ENCODE peak calls at places on chromosomes 11 and 22, in nine cellular contexts. P, G, B, N, X, R, V, Q and A are unnamed samples.

GRCh38 chr11:43988040-43988793 is 45.8 kb downstream of the C11orf96 start:
- DNase-seq in P (no peak), G (no peak), B (no peak), N (no peak), X (no peak), R (no peak), V (no peak), Q (no peak), A (no peak)

GRCh38 chr22:43230571-43230970 is 43.6 kb upstream of the TTLL12 start:
- DNase-seq in P (no peak), G (no peak), B (no peak), N (no peak), X (no peak), R (no peak), V (no peak), Q (no peak), A (no peak)

GRCh38 chr11:57662893-57663292 is 5.0 kb upstream of the ZDHHC5 start:
- DNase-seq in P (no peak), G (no peak), B (no peak), N (no peak), X (no peak), R (no peak), V (no peak), Q (no peak), A (no peak)

GRCh38 chr11:38006466-38006865 is 1408.4 kb upstream of the RAG2 start:
- DNase-seq in P (no peak), G (no peak), B (no peak), N (no peak), X (no peak), R (no peak), V (no peak), Q (no peak), A (no peak)

GRCh38 chr22:46517255-46517761 is 20.1 kb downstream of the CELSR1 start:
- DNase-seq in P (no peak), G (no peak), B (no peak), N (no peak), X (no peak), R (no peak), V (no peak), Q (peak; percentile 48), A (no peak)

GRCh38 chr11:103528596-103528995 is 419.4 kb downstream of the DYNC2H1 start:
- DNase-seq in P (no peak), G (no peak), B (no peak), N (no peak), X (no peak), R (no peak), V (no peak), Q (no peak), A (no peak)

GRCh38 chr11:2277933-2278523 is 7.6 kb upstream of the ASCL2 start:
- DNase-seq in P (no peak), G (no peak), B (no peak), N (peak; percentile 39), X (no peak), R (no peak), V (no peak), Q (no peak), A (no peak)

GRCh38 chr22:33625959-33626358 is 294.3 kb downstream of the LARGE1 start:
- DNase-seq in P (no peak), G (no peak), B (no peak), N (no peak), X (no peak), R (no peak), V (no peak), Q (no peak), A (no peak)

GRCh38 chr11:117970400-117971024 is 15.7 kb upstream of the IL10RA start:
- DNase-seq in P (no peak), G (no peak), B (peak; percentile 56), N (no peak), X (no peak), R (no peak), V (no peak), Q (no peak), A (no peak)

GRCh38 chr22:44109417-44109816 is 71.3 kb upstream of the PARVG start:
- DNase-seq in P (no peak), G (no peak), B (peak; percentile 23), N (no peak), X (no peak), R (no peak), V (peak; percentile 3), Q (no peak), A (no peak)

GRCh38 chr11:119509277-119509841 is 86.4 kb upstream of the THY1 start:
- DNase-seq in P (no peak), G (no peak), B (no peak), N (no peak), X (no peak), R (no peak), V (no peak), Q (no peak), A (no peak)

GRCh38 chr11:62930157-62930556 is 9.0 kb upstream of the CHRM1 start:
- DNase-seq in P (no peak), G (no peak), B (peak; percentile 48), N (peak; percentile 22), X (no peak), R (no peak), V (no peak), Q (no peak), A (no peak)

GRCh38 chr11:117495357-117495756 is 167.7 kb downstream of the CEP164 start:
- DNase-seq in P (no peak), G (no peak), B (no peak), N (no peak), X (no peak), R (no peak), V (no peak), Q (no peak), A (no peak)

GRCh38 chr11:2762451-2762850 is 62.7 kb upstream of the KCNQ1OT1 start:
- DNase-seq in P (no peak), G (peak; percentile 7), B (no peak), N (no peak), X (no peak), R (no peak), V (no peak), Q (no peak), A (no peak)

GRCh38 chr11:80613630-80614029 is 1172.8 kb upstream of the TENM4 start:
- DNase-seq in P (no peak), G (no peak), B (no peak), N (no peak), X (no peak), R (no peak), V (no peak), Q (no peak), A (no peak)

GRCh38 chr11:57568330-57568766 is 876 bp upstream of the UBE2L6 start:
- DNase-seq in P (peak; percentile 49), G (peak; percentile 82), B (no peak), N (peak; percentile 83), X (no peak), R (peak; percentile 33), V (peak; percentile 93), Q (no peak), A (peak; percentile 91)

GRCh38 chr11:2796508-2797180 is 88.9 kb downstream of the CDKN1C start:
- DNase-seq in P (no peak), G (no peak), B (peak; percentile 17), N (peak; percentile 20), X (no peak), R (no peak), V (peak; percentile 30), Q (peak; percentile 31), A (peak; percentile 1)

GRCh38 chr11:36009469-36009868 is 65.6 kb downstream of the LDLRAD3 start:
- DNase-seq in P (no peak), G (no peak), B (no peak), N (no peak), X (no peak), R (no peak), V (no peak), Q (no peak), A (no peak)

GRCh38 chr11:117427356-117427874 is 99.8 kb downstream of the CEP164 start:
- DNase-seq in P (no peak), G (peak; percentile 17), B (no peak), N (no peak), X (no peak), R (no peak), V (no peak), Q (no peak), A (no peak)

GRCh38 chr11:9893474-9893873 is 229.6 kb downstream of the SWAP70 start:
- DNase-seq in P (no peak), G (no peak), B (no peak), N (peak; percentile 40), X (no peak), R (no peak), V (no peak), Q (no peak), A (no peak)

GRCh38 chr11:102225689-102226562 is 91.4 kb upstream of the BIRC3 start:
- DNase-seq in P (peak; percentile 28), G (no peak), B (no peak), N (no peak), X (no peak), R (peak; percentile 74), V (no peak), Q (no peak), A (no peak)
- H3K27ac ChIP-seq in P (no peak overlapping the region), G (no peak overlapping the region), B (no peak overlapping the region), N (no peak overlapping the region), X (no peak overlapping the region), R (peak overlapping the region; percentile 68), V (no peak overlapping the region), Q (no peak overlapping the region), A (no peak overlapping the region)

DNA sequence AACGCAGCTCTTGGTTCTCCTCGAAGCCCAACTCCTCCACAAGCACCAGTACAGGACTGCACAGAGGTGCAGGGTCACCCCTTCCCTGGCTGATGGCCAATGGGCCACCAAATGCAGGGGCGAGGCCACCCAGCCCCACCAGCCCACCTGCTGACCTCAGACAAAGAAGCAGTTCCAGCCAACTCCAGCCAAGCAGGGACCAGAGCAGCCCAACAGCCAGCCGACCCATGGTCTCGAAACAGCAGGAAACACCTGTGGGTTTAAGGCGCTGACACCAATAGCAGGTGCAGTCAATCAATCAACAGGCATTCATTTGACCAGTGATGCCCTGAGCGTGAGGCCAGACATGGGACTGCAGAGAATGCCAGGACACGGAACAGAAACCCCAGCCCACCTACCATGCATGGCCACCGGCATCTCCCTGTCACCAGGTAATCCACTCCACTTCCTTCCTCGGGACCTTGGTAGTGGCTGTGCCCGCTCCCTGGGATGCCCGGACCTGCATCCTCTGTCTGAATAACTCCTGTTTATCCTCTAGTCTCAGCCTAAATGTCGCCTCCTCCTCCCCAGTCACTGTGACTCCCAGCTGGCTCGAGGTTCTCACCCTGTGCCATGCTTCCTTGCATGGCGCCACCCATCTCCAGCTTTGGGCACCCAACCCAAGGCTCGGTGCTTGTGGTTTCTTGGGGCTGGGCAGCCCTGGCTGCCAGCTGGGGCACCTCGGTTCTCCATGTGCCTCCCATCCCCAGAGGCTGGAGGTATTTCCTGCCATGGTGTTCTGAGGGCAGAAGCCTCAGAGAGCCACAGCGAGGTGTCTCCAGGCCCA is 1475.4 kb downstream of the BRD1 start:
- DNase-seq in P (no peak), G (no peak), B (no peak), N (no peak), X (no peak), R (no peak), V (peak; percentile 4), Q (peak; percentile 27), A (no peak)
- H3K27ac ChIP-seq in P (no peak overlapping the region), G (no peak overlapping the region), B (no peak overlapping the region), N (no peak overlapping the region), X (no peak overlapping the region), R (no peak overlapping the region), V (no peak overlapping the region), Q (no peak overlapping the region), A (no peak overlapping the region)

GRCh38 chr11:123235687-123236261 is 40.7 kb upstream of the CLMP start:
- DNase-seq in P (no peak), G (no peak), B (peak; percentile 32), N (no peak), X (no peak), R (no peak), V (peak; percentile 44), Q (no peak), A (no peak)
- H3K27ac ChIP-seq in P (no peak overlapping the region), G (no peak overlapping the region), B (no peak overlapping the region), N (no peak overlapping the region), X (no peak overlapping the region), R (peak overlapping the region; percentile 25), V (no peak overlapping the region), Q (peak overlapping the region; percentile 5), A (no peak overlapping the region)

GRCh38 chr11:85976525-85976924 is 92.4 kb downstream of the PICALM start:
- DNase-seq in P (no peak), G (no peak), B (no peak), N (no peak), X (no peak), R (no peak), V (no peak), Q (no peak), A (no peak)
- H3K27ac ChIP-seq in P (no peak overlapping the region), G (peak overlapping the region; percentile 87), B (no peak overlapping the region), N (no peak overlapping the region), X (no peak overlapping the region), R (no peak overlapping the region), V (peak overlapping the region; percentile 45), Q (no peak overlapping the region), A (no peak overlapping the region)